ENCODE peak calls at places on chromosome 20, in seven cellular contexts. Z is neural progenitor cell, R is OCI-LY7, O is vagina, Q is lower lobe of right lung, L is left ventricle myocardium inferior, I is PC-3. B is an unnamed sample.

GRCh38 chr20:1478566-1478965 is 11.9 kb upstream of the NSFL1C start:
- DNase-seq in Z (no peak), R (no peak), O (no peak), Q (no peak), L (no peak), I (peak; percentile 97), B (no peak)

GRCh38 chr20:9411833-9412232 is 102.6 kb upstream of the LAMP5 start:
- DNase-seq in Z (no peak), R (no peak), O (no peak), Q (no peak), L (no peak), I (no peak), B (no peak)

GRCh38 chr20:59446361-59446760 is 145.9 kb downstream of the EDN3 start:
- DNase-seq in Z (no peak), R (no peak), O (no peak), Q (no peak), L (no peak), I (no peak), B (no peak)

GRCh38 chr20:34824861-34825529 is 456 bp downstream of the NCOA6 start:
- DNase-seq in Z (peak; percentile 89), R (peak; percentile 83), O (no peak), Q (peak; percentile 79), L (peak; percentile 68), I (peak; percentile 35), B (no peak)

GRCh38 chr20:28562510-28562898 is 2695.0 kb upstream of the DEFB115 start:
- DNase-seq in Z (no peak), R (no peak), O (no peak), Q (no peak), L (no peak), I (peak; percentile 52), B (no peak)

GRCh38 chr20:23266530-23267398 is 83.8 kb upstream of the NXT1 start:
- DNase-seq in Z (no peak), R (no peak), O (no peak), Q (no peak), L (no peak), I (no peak), B (no peak)

GRCh38 chr20:37526238-37526838 is 1.3 kb downstream of the BLCAP start:
- DNase-seq in Z (peak; percentile 77), R (peak; percentile 45), O (no peak), Q (no peak), L (no peak), I (peak; percentile 67), B (no peak)

GRCh38 chr20:60652615-60653014 is 599.4 kb upstream of the CDH4 start:
- DNase-seq in Z (no peak), R (no peak), O (no peak), Q (no peak), L (no peak), I (no peak), B (no peak)

GRCh38 chr20:51378171-51378928 is 164.2 kb downstream of the NFATC2 start:
- DNase-seq in Z (peak; percentile 63), R (no peak), O (no peak), Q (no peak), L (no peak), I (no peak), B (no peak)

GRCh38 chr20:9235518-9235917 is 166.6 kb downstream of the PLCB4 start:
- DNase-seq in Z (no peak), R (no peak), O (no peak), Q (no peak), L (no peak), I (peak; percentile 83), B (no peak)

GRCh38 chr20:8981482-8981881 is 87.4 kb upstream of the PLCB4 start:
- DNase-seq in Z (no peak), R (no peak), O (no peak), Q (no peak), L (no peak), I (no peak), B (no peak)

GRCh38 chr20:23680151-23680550 is 8.7 kb downstream of the CST4 start:
- DNase-seq in Z (no peak), R (no peak), O (peak; percentile 70), Q (no peak), L (no peak), I (no peak), B (peak; percentile 60)

GRCh38 chr20:52896348-52896747 is 75.8 kb upstream of the TSHZ2 start:
- DNase-seq in Z (no peak), R (peak; percentile 39), O (no peak), Q (no peak), L (no peak), I (no peak), B (no peak)

GRCh38 chr20:19757487-19757972 is 528 bp upstream of the RIN2 start:
- DNase-seq in Z (peak; percentile 86), R (no peak), O (no peak), Q (peak; percentile 89), L (peak; percentile 92), I (peak; percentile 71), B (peak; percentile 88)

GRCh38 chr20:25316506-25317190 is 68.8 kb downstream of the PYGB start:
- DNase-seq in Z (no peak), R (no peak), O (no peak), Q (peak; percentile 7), L (no peak), I (no peak), B (no peak)

GRCh38 chr20:53750827-53751393 is 157.3 kb upstream of the ZNF217 start:
- DNase-seq in Z (no peak), R (peak; percentile 37), O (no peak), Q (no peak), L (no peak), I (peak; percentile 54), B (no peak)

GRCh38 chr20:36017034-36017951 is 48.9 kb downstream of the CNBD2 start:
- DNase-seq in Z (no peak), R (no peak), O (no peak), Q (peak; percentile 71), L (no peak), I (peak; percentile 26), B (no peak)

GRCh38 chr20:50153153-50153499 is 397 bp downstream of the PEDS1 start:
- DNase-seq in Z (peak; percentile 27), R (peak; percentile 24), O (no peak), Q (no peak), L (no peak), I (peak; percentile 17), B (no peak)

GRCh38 chr20:62151225-62151624 is 7.7 kb downstream of the SS18L1 start:
- DNase-seq in Z (no peak), R (no peak), O (no peak), Q (no peak), L (no peak), I (no peak), B (no peak)

GRCh38 chr20:19314619-19315018 is 102.2 kb downstream of the SLC24A3 start:
- DNase-seq in Z (no peak), R (no peak), O (no peak), Q (no peak), L (no peak), I (no peak), B (peak; percentile 52)

GRCh38 chr20:53937929-53938367 is 132.4 kb downstream of the BCAS1 start:
- DNase-seq in Z (no peak), R (no peak), O (no peak), Q (no peak), L (no peak), I (no peak), B (no peak)

GRCh38 chr20:41329435-41330342 is 10.9 kb upstream of the LPIN3 start:
- DNase-seq in Z (no peak), R (no peak), O (no peak), Q (peak; percentile 71), L (peak; percentile 77), I (peak; percentile 96), B (peak; percentile 93)

GRCh38 chr20:41183831-41184230 is 46.5 kb downstream of the PLCG1 start:
- DNase-seq in Z (no peak), R (no peak), O (no peak), Q (no peak), L (no peak), I (no peak), B (peak; percentile 34)

GRCh38 chr20:56247954-56248782 is at the start of gene MC3R:
- DNase-seq in Z (peak; percentile 75), R (peak; percentile 40), O (no peak), Q (peak; percentile 52), L (no peak), I (peak; percentile 79), B (no peak)

GRCh38 chr20:23340524-23340923 is 10.1 kb upstream of the NXT1 start:
- DNase-seq in Z (peak; percentile 85), R (peak; percentile 58), O (no peak), Q (no peak), L (peak; percentile 56), I (peak; percentile 82), B (peak; percentile 85)

GRCh38 chr20:49986049-49986448 is 3.3 kb downstream of the SNAI1 start:
- DNase-seq in Z (no peak), R (no peak), O (no peak), Q (no peak), L (no peak), I (no peak), B (no peak)

GRCh38 chr20:1844723-1845523 is 50.3 kb upstream of the SIRPA start:
- DNase-seq in Z (no peak), R (peak; percentile 5), O (no peak), Q (peak; percentile 71), L (peak; percentile 39), I (no peak), B (no peak)

GRCh38 chr20:35604444-35604750 is 11.2 kb upstream of the SPAG4 start:
- DNase-seq in Z (peak; percentile 61), R (peak; percentile 74), O (no peak), Q (no peak), L (no peak), I (no peak), B (no peak)

GRCh38 chr20:51327251-51327841 is 215.2 kb downstream of the NFATC2 start:
- DNase-seq in Z (no peak), R (no peak), O (no peak), Q (no peak), L (no peak), I (peak; percentile 99), B (no peak)

GRCh38 chr20:48398506-48399449 is 429.0 kb downstream of the PREX1 start:
- DNase-seq in Z (peak; percentile 73), R (no peak), O (no peak), Q (no peak), L (no peak), I (no peak), B (no peak)

GRCh38 chr20:57952136-57952535 is 242.3 kb upstream of the PMEPA1 start:
- DNase-seq in Z (no peak), R (no peak), O (no peak), Q (no peak), L (no peak), I (no peak), B (no peak)
- H3K4me1 ChIP-seq in Z (no peaks in the 10 kb centered on the region), R (peaks cover 15% of the 10 kb centered on the region), O (peaks cover 15% of the 10 kb centered on the region), Q (no peaks in the 10 kb centered on the region), L (no peaks in the 10 kb centered on the region), I (no peaks in the 10 kb centered on the region), B (no peaks in the 10 kb centered on the region)

GRCh38 chr20:63179876-63180275 is 36.1 kb downstream of the YTHDF1 start:
- DNase-seq in Z (no peak), R (no peak), O (no peak), Q (no peak), L (no peak), I (no peak), B (no peak)
- H3K27ac ChIP-seq in Z (no peak overlapping the region), R (no peak overlapping the region), O (no peak overlapping the region), Q (no peak overlapping the region), L (no peak overlapping the region), I (no peak overlapping the region), B (no peak overlapping the region)

GRCh38 chr20:45052698-45053440 is 48.1 kb downstream of the KCNS1 start:
- DNase-seq in Z (no peak), R (peak; percentile 75), O (no peak), Q (no peak), L (no peak), I (no peak), B (no peak)
- H3K4me1 ChIP-seq in Z (peaks cover 15% of the 10 kb centered on the region), R (peaks cover 57% of the 10 kb centered on the region), O (peaks cover 11% of the 10 kb centered on the region), Q (peaks cover 45% of the 10 kb centered on the region), L (peaks cover 51% of the 10 kb centered on the region), I (peaks cover 12% of the 10 kb centered on the region), B (peaks cover 45% of the 10 kb centered on the region)

GRCh38 chr20:7693761-7694160 is 246.5 kb downstream of the HAO1 start:
- DNase-seq in Z (no peak), R (no peak), O (no peak), Q (no peak), L (no peak), I (no peak), B (no peak)
- H3K27ac ChIP-seq in Z (no peak overlapping the region), R (no peak overlapping the region), O (no peak overlapping the region), Q (no peak overlapping the region), L (no peak overlapping the region), I (no peak overlapping the region), B (no peak overlapping the region)

B was measured in right atrium auricular region.